ENCODE peak calls at places on chromosomes 16 and 17, in eight cellular contexts. Y, B, I, E, Z, H, J and L are unnamed samples.

GRCh38 chr16:57938936-57939871 is 31.7 kb downstream of the CNGB1 start:
- DNase-seq in Y (no peak), B (no peak), I (no peak), E (no peak), Z (no peak), H (no peak), J (peak), L (no peak)

GRCh38 chr17:79350516-79350915 is 260.3 kb downstream of the RBFOX3 start:
- DNase-seq in Y (no peak), B (no peak), I (no peak), E (no peak), Z (no peak), H (no peak), J (no peak), L (no peak)

GRCh38 chr17:66893863-66894262 is 58.9 kb downstream of the CACNG5 start:
- DNase-seq in Y (no peak), B (no peak), I (no peak), E (no peak), Z (no peak), H (no peak), J (no peak), L (no peak)

GRCh38 chr17:41392278-41392677 is 5.1 kb downstream of the KRT31 start:
- DNase-seq in Y (no peak), B (no peak), I (no peak), E (no peak), Z (no peak), H (no peak), J (no peak), L (no peak)

GRCh38 chr17:63694974-63695773 is 4.8 kb downstream of the LIMD2 start:
- DNase-seq in Y (peak), B (no peak), I (no peak), E (no peak), Z (no peak), H (no peak), J (no peak), L (no peak)

GRCh38 chr17:78272181-78272913 is 40.9 kb downstream of the TMEM235 start:
- DNase-seq in Y (peak), B (peak), I (no peak), E (peak), Z (peak), H (no peak), J (peak), L (no peak)

GRCh38 chr16:983044-984030 is 1.8 kb downstream of the SOX8 start:
- DNase-seq in Y (no peak), B (no peak), I (no peak), E (peak), Z (no peak), H (no peak), J (no peak), L (no peak)

GRCh38 chr16:74053784-74054306 is 242.8 kb upstream of the PSMD7 start:
- DNase-seq in Y (no peak), B (peak), I (no peak), E (no peak), Z (no peak), H (no peak), J (no peak), L (no peak)

GRCh38 chr16:81284995-81285600 is 29.7 kb upstream of the GAN start:
- DNase-seq in Y (no peak), B (no peak), I (no peak), E (no peak), Z (no peak), H (no peak), J (no peak), L (no peak)

GRCh38 chr16:81278526-81278925 is 36.2 kb upstream of the GAN start:
- DNase-seq in Y (no peak), B (no peak), I (no peak), E (no peak), Z (no peak), H (no peak), J (no peak), L (no peak)

GRCh38 chr16:81280393-81280792 is 34.4 kb upstream of the GAN start:
- DNase-seq in Y (no peak), B (no peak), I (no peak), E (no peak), Z (no peak), H (no peak), J (no peak), L (no peak)

GRCh38 chr16:81279375-81279774 is 35.4 kb upstream of the GAN start:
- DNase-seq in Y (no peak), B (no peak), I (no peak), E (no peak), Z (no peak), H (no peak), J (no peak), L (no peak)

DNA sequence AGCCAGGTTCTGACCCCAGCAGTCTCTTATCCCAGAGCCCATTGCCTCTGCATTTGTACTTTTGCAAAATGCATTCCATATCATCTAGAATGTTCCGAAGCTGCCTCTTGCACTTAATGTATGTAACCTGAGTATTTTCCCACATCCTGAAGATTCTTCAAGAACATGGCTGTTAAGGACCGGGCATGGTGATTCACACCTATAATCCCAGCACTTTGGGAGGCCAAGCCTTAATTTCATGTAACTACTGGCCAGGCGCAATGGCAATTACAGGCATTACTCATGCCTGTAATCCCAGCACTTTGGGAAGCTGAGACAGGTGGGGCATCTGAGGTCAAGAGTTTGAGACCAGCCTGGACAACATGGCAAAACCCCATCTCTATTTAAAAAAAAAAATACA is 31.7 kb upstream of the GAN start:
- DNase-seq in Y (no peak), B (no peak), I (no peak), E (no peak), Z (no peak), H (no peak), J (no peak), L (no peak)
- H3K4me3 ChIP-seq in Y (no peak), B (no peak), I (no peak), E (no peak), Z (no peak), H (no peak), J (no peak), L (no peak)

GRCh38 chr16:85579199-85579598 is 33.9 kb upstream of the GSE1 start:
- DNase-seq in Y (no peak), B (no peak), I (peak), E (peak), Z (no peak), H (no peak), J (no peak), L (no peak)

GRCh38 chr16:85577899-85578598 is 35.1 kb upstream of the GSE1 start:
- DNase-seq in Y (no peak), B (no peak), I (no peak), E (peak), Z (no peak), H (no peak), J (no peak), L (no peak)

GRCh38 chr16:85578599-85578948 is 34.5 kb upstream of the GSE1 start:
- DNase-seq in Y (no peak), B (no peak), I (no peak), E (peak), Z (no peak), H (no peak), J (no peak), L (no peak)

GRCh38 chr16:85580684-85581083 is 32.4 kb upstream of the GSE1 start:
- DNase-seq in Y (no peak), B (no peak), I (no peak), E (no peak), Z (no peak), H (no peak), J (no peak), L (no peak)

DNA sequence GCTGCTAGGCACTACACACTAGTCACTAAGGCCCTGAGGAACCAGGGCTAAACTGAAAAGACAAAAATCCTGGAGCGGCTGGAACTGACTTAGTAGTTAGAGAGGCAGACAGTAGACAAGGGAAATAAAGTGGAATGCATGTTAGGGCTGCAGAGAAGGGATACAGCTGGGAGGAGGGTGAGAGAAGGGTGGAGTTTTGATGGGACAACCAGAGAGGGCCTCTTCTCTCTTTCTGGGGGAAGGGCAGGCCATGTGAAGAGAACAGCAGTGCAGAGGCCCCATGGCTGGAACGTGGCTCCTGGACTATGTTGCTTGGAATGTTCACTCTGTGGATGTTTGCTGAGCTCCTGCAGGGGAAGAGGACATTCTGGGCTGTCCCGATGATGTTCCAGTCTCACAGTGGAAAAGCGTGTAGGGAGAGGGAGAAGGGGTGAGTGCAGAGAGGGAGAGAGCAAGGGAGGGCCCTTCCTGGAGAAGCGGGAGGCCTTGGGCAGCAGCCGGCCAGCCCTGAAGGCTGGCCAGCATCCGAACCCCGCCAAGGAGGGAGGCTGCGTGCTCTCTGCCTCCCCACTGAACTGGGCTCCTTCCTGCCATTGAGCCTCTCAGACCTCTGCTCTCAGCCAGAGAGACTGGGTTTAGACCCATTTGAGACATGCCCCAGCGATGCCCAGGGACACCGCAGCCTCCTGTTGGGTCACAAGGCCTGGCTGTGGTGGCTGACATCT is 33.1 kb upstream of the GSE1 start:
- DNase-seq in Y (no peak), B (no peak), I (no peak), E (no peak), Z (no peak), H (no peak), J (no peak), L (no peak)
- H3K4me3 ChIP-seq in Y (no peak), B (no peak), I (peak), E (peak), Z (no peak), H (no peak), J (no peak), L (no peak)

DNA sequence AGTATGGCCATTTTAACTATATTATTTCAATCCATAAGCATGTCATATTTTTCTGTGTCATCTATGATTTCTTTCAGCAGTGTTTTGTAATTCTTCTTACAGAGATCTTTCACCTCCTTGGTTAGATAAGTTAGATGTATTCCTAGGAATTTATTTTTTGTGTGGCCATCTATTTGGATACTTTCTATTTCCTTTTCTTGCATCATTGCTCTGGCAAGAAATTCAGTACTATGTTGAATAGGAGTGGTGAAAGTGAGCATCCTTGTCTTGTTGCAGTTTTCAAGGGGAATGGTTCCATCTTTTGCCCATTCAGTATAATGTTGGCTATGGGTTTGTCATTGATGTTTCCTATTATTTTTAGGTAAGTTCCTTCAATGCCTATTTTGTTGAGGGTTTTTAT is 15.1 kb upstream of the ABCA9 start:
- DNase-seq in Y (no peak), B (no peak), I (no peak), E (no peak), Z (no peak), H (no peak), J (no peak), L (no peak)
- H3K4me3 ChIP-seq in Y (no peak), B (no peak), I (no peak), E (no peak), Z (no peak), H (no peak), J (no peak), L (no peak)

GRCh38 chr17:48429638-48430586 is at the start of gene SKAP1:
- DNase-seq in Y (peak), B (no peak), I (no peak), E (peak), Z (no peak), H (peak), J (no peak), L (no peak)
- H3K4me3 ChIP-seq in Y (peak), B (no peak), I (peak), E (peak), Z (no peak), H (peak), J (no peak), L (peak)